ENCODE peak calls at places on chromosomes 6 and 20, in five cellular contexts. F, E, Z, D and A are unnamed samples. For H3K4me1, the result is how much of the 10 kb centered on the place peaks cover.

GRCh38 chr6:41728954-41729353 is 6.5 kb downstream of the TFEB start:
- DNase-seq in F (no peak), E (no peak), Z (no peak), D (no peak), A (no peak)

GRCh38 chr20:62575976-62576722 is 66.2 kb upstream of the SLCO4A1 start:
- DNase-seq in F (no peak), E (no peak), Z (no peak), D (no peak), A (no peak)

GRCh38 chr6:169312658-169313346 is 59.2 kb upstream of the THBS2 start:
- DNase-seq in F (no peak), E (no peak), Z (no peak), D (peak), A (no peak)

GRCh38 chr20:47985092-47985850 is 200.0 kb upstream of the SULF2 start:
- DNase-seq in F (no peak), E (peak), Z (no peak), D (peak), A (no peak)

GRCh38 chr6:14770572-14770971 is 475.3 kb upstream of the JARID2 start:
- DNase-seq in F (no peak), E (no peak), Z (peak), D (peak), A (no peak)

GRCh38 chr6:143027058-143027457 is 33.6 kb upstream of the AIG1 start:
- DNase-seq in F (peak), E (no peak), Z (peak), D (peak), A (peak)

GRCh38 chr20:24622856-24623255 is 153.4 kb downstream of the SYNDIG1 start:
- DNase-seq in F (no peak), E (no peak), Z (no peak), D (no peak), A (no peak)

GRCh38 chr6:3231213-3232016 is 4.0 kb upstream of the TUBB2B start:
- DNase-seq in F (no peak), E (no peak), Z (peak), D (peak), A (peak)

GRCh38 chr6:138302554-138302953 is 75.2 kb upstream of the SMIM28 start:
- DNase-seq in F (no peak), E (no peak), Z (no peak), D (no peak), A (no peak)

GRCh38 chr20:64244870-64245603 is 10.5 kb upstream of the PCMTD2 start:
- DNase-seq in F (no peak), E (no peak), Z (no peak), D (no peak), A (no peak)

GRCh38 chr20:47703748-47704147 is 81.5 kb downstream of the SULF2 start:
- DNase-seq in F (no peak), E (no peak), Z (no peak), D (peak), A (no peak)

GRCh38 chr6:116762235-116762634 is 3.3 kb downstream of the FAM162B start:
- DNase-seq in F (no peak), E (no peak), Z (no peak), D (no peak), A (no peak)

GRCh38 chr20:60446273-60447111 is 488.3 kb downstream of the CDH26 start:
- DNase-seq in F (no peak), E (no peak), Z (no peak), D (peak), A (no peak)

GRCh38 chr6:30818426-30818841 is 65.9 kb upstream of the DDR1 start:
- DNase-seq in F (no peak), E (no peak), Z (no peak), D (peak), A (no peak)

GRCh38 chr20:33093074-33093473 is 13.6 kb downstream of the BPIFB4 start:
- DNase-seq in F (no peak), E (no peak), Z (no peak), D (no peak), A (no peak)

GRCh38 chr6:152435816-152436215 is 201.3 kb downstream of the SYNE1 start:
- DNase-seq in F (no peak), E (no peak), Z (no peak), D (no peak), A (no peak)
- H3K4me1 ChIP-seq in F (under half), E (under half), Z (under half), D (under half), A (under half)

GRCh38 chr6:144647406-144647964 is 362.4 kb downstream of the UTRN start:
- DNase-seq in F (no peak), E (no peak), Z (no peak), D (peak), A (no peak)
- H3K4me1 ChIP-seq in F (under half), E (under half), Z (under half), D (under half), A (under half)

GRCh38 chr20:49557449-49557848 is 10.5 kb downstream of the PTGIS start:
- DNase-seq in F (no peak), E (no peak), Z (no peak), D (peak), A (no peak)
- H3K4me1 ChIP-seq in F (under half), E (under half), Z (under half), D (under half), A (under half)

DNA sequence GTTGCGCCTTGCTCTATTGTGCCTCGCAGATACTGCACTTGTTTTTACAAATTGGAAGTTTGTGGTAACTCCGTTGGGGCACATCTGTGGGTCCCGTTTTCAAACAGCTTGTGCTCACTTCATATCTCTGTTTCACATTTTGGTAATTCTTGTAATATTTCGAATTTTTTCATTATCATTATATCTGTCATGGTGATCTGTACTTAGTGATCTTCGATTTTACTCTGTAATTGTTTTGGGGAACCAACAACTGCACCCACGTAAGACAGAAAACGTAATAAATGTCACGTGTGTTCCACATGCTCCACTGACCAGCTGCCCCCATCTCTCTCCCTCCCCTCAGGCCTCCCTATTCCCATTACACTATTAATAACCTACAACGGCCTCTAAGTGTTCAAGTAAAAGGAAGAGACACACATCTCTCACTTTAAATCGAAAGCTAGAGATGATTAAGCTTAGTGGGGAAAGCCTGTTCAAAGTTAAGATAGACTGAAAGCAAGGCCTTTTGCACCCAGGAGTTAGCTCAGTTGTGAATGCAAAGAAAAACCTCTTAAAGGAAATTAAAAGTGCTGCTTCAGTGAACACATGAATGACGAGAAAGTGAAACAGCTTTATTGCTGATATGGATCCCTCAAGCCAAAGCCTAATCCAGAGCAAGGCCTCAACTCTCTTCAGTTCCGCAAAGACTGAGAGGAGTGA is 26.9 kb downstream of the TTLL2 start:
- DNase-seq in F (no peak), E (no peak), Z (no peak), D (no peak), A (no peak)
- H3K4me1 ChIP-seq in F (under half), E (under half), Z (under half), D (under half), A (under half)

GRCh38 chr6:37059344-37060194 is 54.1 kb downstream of the FGD2 start:
- DNase-seq in F (no peak), E (peak), Z (peak), D (peak), A (peak)
- H3K4me1 ChIP-seq in F (under half), E (half or more), Z (under half), D (under half), A (under half)

GRCh38 chr6:56720882-56721281 is 78.2 kb upstream of the DST start:
- DNase-seq in F (no peak), E (no peak), Z (no peak), D (no peak), A (peak)
- H3K4me1 ChIP-seq in F (under half), E (under half), Z (under half), D (under half), A (under half)

DNA sequence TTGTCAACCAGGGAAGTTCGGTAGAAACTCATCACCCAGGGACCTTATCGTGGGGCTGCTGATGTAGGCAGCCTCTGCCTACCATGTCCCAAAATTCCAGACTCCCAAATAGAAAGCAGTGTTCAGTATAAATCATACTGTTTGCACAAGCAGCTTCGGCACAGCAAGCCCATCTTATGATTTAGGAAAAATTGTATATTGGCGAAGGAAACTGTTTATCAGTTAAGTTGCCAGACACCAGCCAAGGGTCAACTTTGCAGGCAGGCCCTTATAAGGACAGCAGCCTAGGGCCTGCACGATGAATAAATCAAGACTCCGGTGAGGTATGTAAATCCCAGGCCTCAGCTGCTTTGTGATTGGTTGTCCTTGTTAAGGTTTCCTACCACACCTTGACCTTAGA is 36.8 kb downstream of the GFOD1 start:
- DNase-seq in F (no peak), E (no peak), Z (no peak), D (no peak), A (no peak)
- H3K4me1 ChIP-seq in F (under half), E (under half), Z (half or more), D (under half), A (under half)